ENCODE peak calls at places on chromosomes 5 and 9, in eight cellular contexts. One of them, this sample, is unnamed.

GRCh38 chr5:149724130-149724850 is 5.8 kb upstream of the PPARGC1B start:
- DNase-seq in fibroblast of pulmonary artery: no peak
- DNase-seq in PC-3: no peak
- DNase-seq in OCI-LY7: peak
- DNase-seq in astrocyte of the spinal cord: no peak
- DNase-seq in left ventricle myocardium inferior: no peak
- DNase-seq in WTC11: no peak
- DNase-seq in nephron progenitor cell: no peak
- DNase-seq in this sample: peak

GRCh38 chr9:76680716-76681431 is 83.4 kb upstream of the PCA3 start:
- DNase-seq in fibroblast of pulmonary artery: no peak
- DNase-seq in PC-3: no peak
- DNase-seq in OCI-LY7: no peak
- DNase-seq in astrocyte of the spinal cord: no peak
- DNase-seq in left ventricle myocardium inferior: no peak
- DNase-seq in WTC11: no peak
- DNase-seq in nephron progenitor cell: no peak
- DNase-seq in this sample: no peak

GRCh38 chr5:81750308-81751008 is 439 bp downstream of the SSBP2 start:
- DNase-seq in fibroblast of pulmonary artery: no peak
- DNase-seq in PC-3: no peak
- DNase-seq in OCI-LY7: peak
- DNase-seq in astrocyte of the spinal cord: no peak
- DNase-seq in left ventricle myocardium inferior: no peak
- DNase-seq in WTC11: no peak
- DNase-seq in nephron progenitor cell: peak
- DNase-seq in this sample: peak

GRCh38 chr5:99355881-99356280 is 427.1 kb upstream of the CHD1 start:
- DNase-seq in fibroblast of pulmonary artery: no peak
- DNase-seq in PC-3: no peak
- DNase-seq in OCI-LY7: no peak
- DNase-seq in astrocyte of the spinal cord: peak
- DNase-seq in left ventricle myocardium inferior: no peak
- DNase-seq in WTC11: no peak
- DNase-seq in nephron progenitor cell: no peak
- DNase-seq in this sample: no peak

GRCh38 chr9:110332766-110333165 is 4.9 kb downstream of the TXNDC8 start:
- DNase-seq in fibroblast of pulmonary artery: no peak
- DNase-seq in PC-3: peak
- DNase-seq in OCI-LY7: no peak
- DNase-seq in astrocyte of the spinal cord: no peak
- DNase-seq in left ventricle myocardium inferior: no peak
- DNase-seq in WTC11: no peak
- DNase-seq in nephron progenitor cell: no peak
- DNase-seq in this sample: no peak

GRCh38 chr9:113616116-113616515 is 152.6 kb downstream of the RGS3 start:
- DNase-seq in fibroblast of pulmonary artery: no peak
- DNase-seq in PC-3: no peak
- DNase-seq in OCI-LY7: no peak
- DNase-seq in astrocyte of the spinal cord: no peak
- DNase-seq in left ventricle myocardium inferior: no peak
- DNase-seq in WTC11: no peak
- DNase-seq in nephron progenitor cell: no peak
- DNase-seq in this sample: no peak

GRCh38 chr5:124824637-124825158 is 78.3 kb upstream of the ZNF608 start:
- DNase-seq in fibroblast of pulmonary artery: peak
- DNase-seq in PC-3: peak
- DNase-seq in OCI-LY7: no peak
- DNase-seq in astrocyte of the spinal cord: peak
- DNase-seq in left ventricle myocardium inferior: no peak
- DNase-seq in WTC11: no peak
- DNase-seq in nephron progenitor cell: no peak
- DNase-seq in this sample: no peak

GRCh38 chr5:7396169-7397004 is 449 bp downstream of the ADCY2 start:
- DNase-seq in fibroblast of pulmonary artery: no peak
- DNase-seq in PC-3: peak
- DNase-seq in OCI-LY7: no peak
- DNase-seq in astrocyte of the spinal cord: no peak
- DNase-seq in left ventricle myocardium inferior: no peak
- DNase-seq in WTC11: peak
- DNase-seq in nephron progenitor cell: peak
- DNase-seq in this sample: no peak

GRCh38 chr5:40386293-40386692 is 293.4 kb upstream of the PTGER4 start:
- DNase-seq in fibroblast of pulmonary artery: no peak
- DNase-seq in PC-3: peak
- DNase-seq in OCI-LY7: peak
- DNase-seq in astrocyte of the spinal cord: peak
- DNase-seq in left ventricle myocardium inferior: no peak
- DNase-seq in WTC11: no peak
- DNase-seq in nephron progenitor cell: no peak
- DNase-seq in this sample: no peak

GRCh38 chr5:359301-359897 is 37.9 kb downstream of the AHRR start:
- DNase-seq in fibroblast of pulmonary artery: no peak
- DNase-seq in PC-3: no peak
- DNase-seq in OCI-LY7: no peak
- DNase-seq in astrocyte of the spinal cord: no peak
- DNase-seq in left ventricle myocardium inferior: no peak
- DNase-seq in WTC11: no peak
- DNase-seq in nephron progenitor cell: no peak
- DNase-seq in this sample: no peak

GRCh38 chr5:174690256-174690655 is 34.1 kb upstream of the MSX2 start:
- DNase-seq in fibroblast of pulmonary artery: no peak
- DNase-seq in PC-3: peak
- DNase-seq in OCI-LY7: no peak
- DNase-seq in astrocyte of the spinal cord: no peak
- DNase-seq in left ventricle myocardium inferior: no peak
- DNase-seq in WTC11: peak
- DNase-seq in nephron progenitor cell: peak
- DNase-seq in this sample: no peak

DNA sequence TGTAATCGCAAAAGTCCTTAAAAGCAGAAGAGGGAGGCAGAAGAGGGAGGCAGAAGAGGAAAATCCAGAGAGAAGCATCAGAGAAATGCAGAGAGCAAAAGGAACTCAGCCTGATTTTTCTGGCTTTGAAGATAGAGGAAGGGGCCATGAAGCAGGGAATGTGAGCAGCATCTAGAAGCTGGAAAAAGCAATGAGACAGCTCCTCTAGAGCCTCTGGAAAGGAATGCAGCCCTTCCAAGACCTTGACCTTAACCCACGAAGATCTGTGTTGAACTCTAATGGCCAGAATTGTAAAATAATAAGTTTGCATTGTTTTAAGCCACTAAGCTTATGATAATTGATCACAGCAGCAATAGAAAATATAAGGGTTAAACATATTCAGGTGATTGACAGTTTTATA is 159.6 kb downstream of the ATPSCKMT start:
- DNase-seq in fibroblast of pulmonary artery: no peak
- DNase-seq in PC-3: no peak
- DNase-seq in OCI-LY7: no peak
- DNase-seq in astrocyte of the spinal cord: no peak
- DNase-seq in left ventricle myocardium inferior: no peak
- DNase-seq in WTC11: no peak
- DNase-seq in nephron progenitor cell: no peak
- DNase-seq in this sample: no peak
- TF ChIP-seq CTCF in fibroblast of pulmonary artery: no peak
- TF ChIP-seq CTCF in PC-3: no peak
- TF ChIP-seq CTCF in OCI-LY7: no peak
- TF ChIP-seq CTCF in astrocyte of the spinal cord: no peak
- TF ChIP-seq CTCF in left ventricle myocardium inferior: no peak
- TF ChIP-seq CTCF in WTC11: no peak
- TF ChIP-seq CTCF in nephron progenitor cell: no peak
- TF ChIP-seq CTCF in this sample: no peak

GRCh38 chr5:5264727-5265126 is 124.6 kb downstream of the ADAMTS16 start:
- DNase-seq in fibroblast of pulmonary artery: no peak
- DNase-seq in PC-3: no peak
- DNase-seq in OCI-LY7: no peak
- DNase-seq in astrocyte of the spinal cord: no peak
- DNase-seq in left ventricle myocardium inferior: no peak
- DNase-seq in WTC11: no peak
- DNase-seq in nephron progenitor cell: no peak
- DNase-seq in this sample: no peak
- TF ChIP-seq CTCF in fibroblast of pulmonary artery: no peak
- TF ChIP-seq CTCF in PC-3: no peak
- TF ChIP-seq CTCF in OCI-LY7: no peak
- TF ChIP-seq CTCF in astrocyte of the spinal cord: no peak
- TF ChIP-seq CTCF in left ventricle myocardium inferior: no peak
- TF ChIP-seq CTCF in WTC11: no peak
- TF ChIP-seq CTCF in nephron progenitor cell: no peak
- TF ChIP-seq CTCF in this sample: no peak

GRCh38 chr9:136409557-136410455 is 608 bp downstream of the ENTR1 start:
- DNase-seq in fibroblast of pulmonary artery: peak
- DNase-seq in PC-3: peak
- DNase-seq in OCI-LY7: peak
- DNase-seq in astrocyte of the spinal cord: no peak
- DNase-seq in left ventricle myocardium inferior: no peak
- DNase-seq in WTC11: peak
- DNase-seq in nephron progenitor cell: peak
- DNase-seq in this sample: peak
- TF ChIP-seq CTCF in fibroblast of pulmonary artery: no peak
- TF ChIP-seq CTCF in PC-3: no peak
- TF ChIP-seq CTCF in OCI-LY7: no peak
- TF ChIP-seq CTCF in astrocyte of the spinal cord: no peak
- TF ChIP-seq CTCF in left ventricle myocardium inferior: no peak
- TF ChIP-seq CTCF in WTC11: no peak
- TF ChIP-seq CTCF in nephron progenitor cell: no peak
- TF ChIP-seq CTCF in this sample: no peak

GRCh38 chr5:111774525-111774924 is 17.5 kb upstream of the NREP start:
- DNase-seq in fibroblast of pulmonary artery: peak
- DNase-seq in PC-3: peak
- DNase-seq in OCI-LY7: peak
- DNase-seq in astrocyte of the spinal cord: peak
- DNase-seq in left ventricle myocardium inferior: peak
- DNase-seq in WTC11: peak
- DNase-seq in nephron progenitor cell: peak
- DNase-seq in this sample: no peak

GRCh38 chr5:111777382-111777781 is 20.4 kb upstream of the NREP start:
- DNase-seq in fibroblast of pulmonary artery: no peak
- DNase-seq in PC-3: no peak
- DNase-seq in OCI-LY7: no peak
- DNase-seq in astrocyte of the spinal cord: no peak
- DNase-seq in left ventricle myocardium inferior: no peak
- DNase-seq in WTC11: no peak
- DNase-seq in nephron progenitor cell: no peak
- DNase-seq in this sample: no peak

GRCh38 chr5:111775224-111775623 is 18.2 kb upstream of the NREP start:
- DNase-seq in fibroblast of pulmonary artery: peak
- DNase-seq in PC-3: no peak
- DNase-seq in OCI-LY7: no peak
- DNase-seq in astrocyte of the spinal cord: no peak
- DNase-seq in left ventricle myocardium inferior: no peak
- DNase-seq in WTC11: no peak
- DNase-seq in nephron progenitor cell: no peak
- DNase-seq in this sample: no peak

GRCh38 chr5:111776903-111777302 is 19.9 kb upstream of the NREP start:
- DNase-seq in fibroblast of pulmonary artery: no peak
- DNase-seq in PC-3: no peak
- DNase-seq in OCI-LY7: no peak
- DNase-seq in astrocyte of the spinal cord: no peak
- DNase-seq in left ventricle myocardium inferior: no peak
- DNase-seq in WTC11: no peak
- DNase-seq in nephron progenitor cell: no peak
- DNase-seq in this sample: no peak

GRCh38 chr5:111772456-111772855 is 15.5 kb upstream of the NREP start:
- DNase-seq in fibroblast of pulmonary artery: no peak
- DNase-seq in PC-3: peak
- DNase-seq in OCI-LY7: peak
- DNase-seq in astrocyte of the spinal cord: no peak
- DNase-seq in left ventricle myocardium inferior: no peak
- DNase-seq in WTC11: peak
- DNase-seq in nephron progenitor cell: peak
- DNase-seq in this sample: no peak
- TF ChIP-seq CTCF in fibroblast of pulmonary artery: no peak
- TF ChIP-seq CTCF in PC-3: no peak
- TF ChIP-seq CTCF in OCI-LY7: no peak
- TF ChIP-seq CTCF in astrocyte of the spinal cord: no peak
- TF ChIP-seq CTCF in left ventricle myocardium inferior: no peak
- TF ChIP-seq CTCF in WTC11: no peak
- TF ChIP-seq CTCF in nephron progenitor cell: no peak
- TF ChIP-seq CTCF in this sample: no peak

GRCh38 chr5:94248175-94248875 is 370.1 kb downstream of the KIAA0825 start:
- DNase-seq in fibroblast of pulmonary artery: no peak
- DNase-seq in PC-3: no peak
- DNase-seq in OCI-LY7: no peak
- DNase-seq in astrocyte of the spinal cord: no peak
- DNase-seq in left ventricle myocardium inferior: no peak
- DNase-seq in WTC11: no peak
- DNase-seq in nephron progenitor cell: no peak
- DNase-seq in this sample: no peak

GRCh38 chr5:94249430-94249829 is 369.0 kb downstream of the KIAA0825 start:
- DNase-seq in fibroblast of pulmonary artery: no peak
- DNase-seq in PC-3: no peak
- DNase-seq in OCI-LY7: no peak
- DNase-seq in astrocyte of the spinal cord: no peak
- DNase-seq in left ventricle myocardium inferior: no peak
- DNase-seq in WTC11: no peak
- DNase-seq in nephron progenitor cell: no peak
- DNase-seq in this sample: no peak

GRCh38 chr5:94254214-94254613 is 364.2 kb downstream of the KIAA0825 start:
- DNase-seq in fibroblast of pulmonary artery: peak
- DNase-seq in PC-3: no peak
- DNase-seq in OCI-LY7: no peak
- DNase-seq in astrocyte of the spinal cord: no peak
- DNase-seq in left ventricle myocardium inferior: no peak
- DNase-seq in WTC11: no peak
- DNase-seq in nephron progenitor cell: no peak
- DNase-seq in this sample: no peak
- TF ChIP-seq CTCF in fibroblast of pulmonary artery: peak
- TF ChIP-seq CTCF in PC-3: peak
- TF ChIP-seq CTCF in OCI-LY7: peak
- TF ChIP-seq CTCF in astrocyte of the spinal cord: peak
- TF ChIP-seq CTCF in left ventricle myocardium inferior: no peak
- TF ChIP-seq CTCF in WTC11: no peak
- TF ChIP-seq CTCF in nephron progenitor cell: no peak
- TF ChIP-seq CTCF in this sample: no peak

GRCh38 chr9:1005043-1005667 is 28.7 kb downstream of the DMRT3 start:
- DNase-seq in fibroblast of pulmonary artery: peak
- DNase-seq in PC-3: peak
- DNase-seq in OCI-LY7: peak
- DNase-seq in astrocyte of the spinal cord: peak
- DNase-seq in left ventricle myocardium inferior: no peak
- DNase-seq in WTC11: peak
- DNase-seq in nephron progenitor cell: no peak
- DNase-seq in this sample: peak
- TF ChIP-seq CTCF in fibroblast of pulmonary artery: peak
- TF ChIP-seq CTCF in PC-3: peak
- TF ChIP-seq CTCF in OCI-LY7: peak
- TF ChIP-seq CTCF in astrocyte of the spinal cord: peak
- TF ChIP-seq CTCF in left ventricle myocardium inferior: peak
- TF ChIP-seq CTCF in WTC11: peak
- TF ChIP-seq CTCF in nephron progenitor cell: peak
- TF ChIP-seq CTCF in this sample: peak